ENCODE peak calls at places on chromosomes 5 and 9, in four cellular contexts. J, T, X and N are unnamed samples.

GRCh38 chr5:153463806-153464205 is 26.7 kb upstream of the GRIA1 start:
- DNase-seq in X (peak), T (no peak), J (no peak), N (no peak)

GRCh38 chr5:94807985-94808384 is 189.5 kb downstream of the SLF1 start:
- DNase-seq in J (no peak), T (no peak), X (no peak), N (no peak)

GRCh38 chr5:15203376-15203775 is 296.6 kb upstream of the FBXL7 start:
- DNase-seq in X (no peak), J (no peak), T (no peak), N (no peak)

GRCh38 chr9:132141364-132141947 is 20.4 kb upstream of the NTNG2 start:
- DNase-seq in T (no peak), X (peak), J (no peak), N (peak)

GRCh38 chr9:116389546-116390305 is 236.1 kb downstream of the PAPPA start:
- DNase-seq in J (no peak), X (no peak), T (no peak), N (no peak)

GRCh38 chr9:36039696-36040095 is 3.0 kb downstream of the RECK start:
- DNase-seq in X (peak), T (no peak), J (no peak), N (no peak)

GRCh38 chr5:85500869-85501268 is 1116.2 kb upstream of the EDIL3 start:
- DNase-seq in T (no peak), X (no peak), J (no peak), N (no peak)

GRCh38 chr5:42035526-42035925 is 110.4 kb downstream of the FBXO4 start:
- DNase-seq in T (no peak), X (no peak), J (no peak), N (no peak)

GRCh38 chr5:172446336-172447051 is 7.8 kb downstream of the SH3PXD2B start:
- DNase-seq in X (no peak), J (no peak), T (no peak), N (no peak)

GRCh38 chr5:154820383-154820782 is 30.0 kb downstream of the FAXDC2 start:
- DNase-seq in X (no peak), T (no peak), J (no peak), N (no peak)

GRCh38 chr9:136252846-136253245 is 7.2 kb upstream of the QSOX2 start:
- DNase-seq in X (no peak), J (no peak), T (no peak), N (no peak)

GRCh38 chr9:136255896-136256890 is 10.6 kb upstream of the QSOX2 start:
- DNase-seq in J (no peak), T (no peak), X (no peak), N (no peak)

GRCh38 chr9:136253246-136254130 is 7.9 kb upstream of the QSOX2 start:
- DNase-seq in X (no peak), T (no peak), J (no peak), N (no peak)

GRCh38 chr9:136255166-136255538 is 9.5 kb upstream of the QSOX2 start:
- DNase-seq in T (no peak), X (peak), J (no peak), N (no peak)

DNA sequence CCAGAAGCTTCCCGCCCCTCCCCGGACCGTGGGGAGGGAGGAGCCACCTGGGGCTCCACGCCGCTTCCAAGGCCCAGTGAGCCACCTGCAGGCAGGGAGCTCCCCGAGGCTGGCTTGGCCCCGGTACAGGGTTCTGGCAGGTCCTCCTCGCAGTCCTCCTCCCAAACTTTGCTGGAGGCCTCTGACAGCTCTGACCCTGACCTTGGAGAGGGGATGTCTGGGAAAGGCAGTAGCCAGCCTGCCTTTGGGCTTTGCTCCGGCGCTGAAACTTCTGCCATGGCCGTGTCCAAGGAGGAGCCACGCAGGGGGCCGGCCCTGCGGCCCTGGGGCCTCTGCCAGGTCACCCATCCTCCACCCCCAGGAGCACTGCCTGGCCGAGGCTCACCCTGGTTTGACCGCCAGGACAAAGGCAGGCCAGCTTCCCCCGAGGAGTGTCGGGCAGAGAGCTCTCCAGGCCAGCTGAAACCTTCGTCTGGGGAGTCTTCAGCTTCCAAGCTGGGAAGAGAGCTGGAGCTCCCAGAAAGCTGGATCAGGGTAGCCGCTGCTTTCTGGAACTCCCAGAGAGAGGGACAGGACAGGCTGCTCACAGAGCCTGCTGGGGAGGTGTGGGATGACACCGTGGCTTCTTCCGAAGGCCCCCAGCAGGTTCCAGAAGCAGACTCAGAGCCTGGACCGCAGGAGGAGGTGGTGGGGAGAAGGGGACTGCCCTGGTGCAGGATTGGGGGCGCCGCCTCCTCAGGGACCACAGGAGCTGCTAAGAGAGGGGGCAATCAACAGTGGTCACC is 9.0 kb upstream of the QSOX2 start:
- DNase-seq in J (no peak), X (peak), T (no peak), N (no peak)
- TF ChIP-seq CTCF in J (no peak), X (peak), T (no peak), N (no peak)

GRCh38 chr5:112914584-112914983 is 7.4 kb downstream of the REEP5 start:
- DNase-seq in T (no peak), X (no peak), J (no peak), N (no peak)

GRCh38 chr5:112918679-112919078 is 3.3 kb downstream of the REEP5 start:
- DNase-seq in X (no peak), J (no peak), T (no peak), N (no peak)

GRCh38 chr5:112918136-112918535 is 3.9 kb downstream of the REEP5 start:
- DNase-seq in X (no peak), J (no peak), T (no peak), N (no peak)

GRCh38 chr5:112915831-112916230 is 6.2 kb downstream of the REEP5 start:
- DNase-seq in J (no peak), X (no peak), T (no peak), N (no peak)

GRCh38 chr5:112917453-112918005 is 4.5 kb downstream of the REEP5 start:
- DNase-seq in X (no peak), J (no peak), T (no peak), N (no peak)
- TF ChIP-seq CTCF in X (no peak), J (no peak), T (no peak), N (no peak)

GRCh38 chr9:137960496-137960895 is 82.9 kb downstream of the CACNA1B start:
- DNase-seq in T (no peak), X (no peak), J (no peak), N (no peak)
- TF ChIP-seq CTCF in T (peak), X (no peak), J (no peak), N (no peak)

GRCh38 chr9:110850401-110851135 is 182.0 kb downstream of the MUSK start:
- DNase-seq in J (no peak), X (no peak), T (no peak), N (no peak)
- TF ChIP-seq CTCF in J (no peak), X (no peak), T (no peak), N (no peak)

DNA sequence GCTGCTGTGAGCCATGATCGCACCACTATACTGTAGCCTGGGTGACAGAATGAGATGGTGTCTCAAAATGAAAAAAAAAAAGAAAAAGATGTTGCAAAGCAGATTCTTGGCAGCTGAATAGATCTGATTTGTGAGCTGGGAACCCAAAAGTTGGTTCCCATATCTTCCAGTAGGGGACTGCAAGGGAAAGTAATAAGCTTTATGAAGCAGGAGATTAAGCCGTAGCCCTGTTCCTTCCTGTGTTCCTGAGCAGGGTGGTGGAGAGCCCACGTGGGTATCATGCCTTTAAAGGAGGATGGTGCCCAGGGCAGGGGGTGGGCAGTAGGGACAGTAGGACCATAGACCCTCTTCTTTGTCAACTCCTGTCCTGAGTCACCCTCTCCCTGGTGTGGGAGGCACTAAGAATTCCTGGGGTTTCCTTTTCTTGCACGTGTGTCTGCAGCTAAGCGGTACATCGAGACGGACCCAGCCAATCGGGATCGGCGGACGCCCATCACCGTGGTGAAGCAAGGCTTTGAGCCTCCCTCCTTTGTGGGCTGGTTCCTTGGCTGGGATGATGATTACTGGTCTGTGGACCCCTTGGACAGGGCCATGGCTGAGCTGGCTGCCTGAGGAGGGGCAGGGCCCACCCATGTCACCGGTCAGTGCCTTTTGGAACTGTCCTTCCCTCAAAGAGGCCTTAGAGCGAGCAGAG is 37.9 kb downstream of the STOM start:
- DNase-seq in X (peak), T (no peak), J (no peak), N (no peak)
- TF ChIP-seq CTCF in X (peak), T (no peak), J (peak), N (no peak)

GRCh38 chr5:148107608-148108007 is 43.8 kb downstream of the SPINK5 start:
- DNase-seq in J (no peak), T (no peak), X (no peak), N (no peak)
- TF ChIP-seq CTCF in J (no peak), T (peak), X (no peak), N (no peak)

DNA sequence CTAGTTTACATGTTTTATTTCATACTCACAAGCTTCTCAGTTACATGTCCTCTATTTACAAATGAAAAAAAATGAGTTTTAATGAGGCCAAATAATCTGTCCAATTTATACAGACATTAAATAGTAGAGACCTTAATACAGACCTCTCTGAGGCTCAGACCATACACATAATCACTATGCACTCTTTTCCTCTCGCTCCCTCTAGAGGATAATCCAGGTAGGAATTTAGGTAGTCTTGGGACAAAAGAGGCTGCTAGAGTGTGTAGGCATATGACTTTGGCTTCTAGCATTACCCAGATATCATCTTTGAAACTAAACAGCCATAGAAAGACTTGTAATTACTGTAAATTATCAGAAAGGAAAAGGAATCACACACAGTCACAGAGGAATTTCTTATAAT is 444.7 kb downstream of the HINT1 start:
- DNase-seq in T (no peak), J (no peak), X (peak), N (no peak)
- TF ChIP-seq CTCF in T (peak), J (no peak), X (peak), N (peak)